ENCODE peak calls at places on chromosomes 13 and 19, in seven cellular contexts. One of them, this sample, is unnamed.

GRCh38 chr13:44140146-44140545 is 233.5 kb upstream of the SERP2 start:
- DNase-seq in NCI-H1105 treated with DMSO at 0.1 percent for 48 hours: peak; percentile 76
- DNase-seq in thoracic aorta: no peak
- DNase-seq in stomach: peak; percentile 62
- DNase-seq in non-pigmented ciliary epithelial cell: no peak
- DNase-seq in HCT116: no peak
- DNase-seq in endothelial cell of umbilical vein: no peak
- DNase-seq in this sample: no peak

GRCh38 chr13:20997301-20998061 is 63.9 kb downstream of the LATS2 start:
- DNase-seq in stomach: no peak
- DNase-seq in non-pigmented ciliary epithelial cell: peak; percentile 80
- DNase-seq in NCI-H1105 treated with DMSO at 0.1 percent for 48 hours: no peak
- DNase-seq in HCT116: no peak
- DNase-seq in endothelial cell of umbilical vein: peak; percentile 65
- DNase-seq in thoracic aorta: no peak
- DNase-seq in this sample: no peak

GRCh38 chr13:43895940-43896339 is 16.2 kb downstream of the LACC1 start:
- DNase-seq in endothelial cell of umbilical vein: no peak
- DNase-seq in non-pigmented ciliary epithelial cell: no peak
- DNase-seq in thoracic aorta: no peak
- DNase-seq in NCI-H1105 treated with DMSO at 0.1 percent for 48 hours: no peak
- DNase-seq in HCT116: no peak
- DNase-seq in stomach: no peak
- DNase-seq in this sample: no peak

GRCh38 chr13:78806457-78806856 is 147.5 kb upstream of the OBI1 start:
- DNase-seq in endothelial cell of umbilical vein: peak; percentile 11
- DNase-seq in HCT116: no peak
- DNase-seq in NCI-H1105 treated with DMSO at 0.1 percent for 48 hours: no peak
- DNase-seq in thoracic aorta: no peak
- DNase-seq in stomach: no peak
- DNase-seq in non-pigmented ciliary epithelial cell: no peak
- DNase-seq in this sample: no peak

GRCh38 chr19:6536138-6536671 is 5.4 kb downstream of the TNFSF9 start:
- DNase-seq in non-pigmented ciliary epithelial cell: no peak
- DNase-seq in stomach: peak; percentile 50
- DNase-seq in endothelial cell of umbilical vein: peak; percentile 44
- DNase-seq in HCT116: peak; percentile 91
- DNase-seq in NCI-H1105 treated with DMSO at 0.1 percent for 48 hours: no peak
- DNase-seq in thoracic aorta: no peak
- DNase-seq in this sample: peak; percentile 76

GRCh38 chr13:98260357-98261164 is 83.5 kb upstream of the RNF113B start:
- DNase-seq in non-pigmented ciliary epithelial cell: no peak
- DNase-seq in NCI-H1105 treated with DMSO at 0.1 percent for 48 hours: no peak
- DNase-seq in thoracic aorta: no peak
- DNase-seq in stomach: no peak
- DNase-seq in HCT116: no peak
- DNase-seq in endothelial cell of umbilical vein: no peak
- DNase-seq in this sample: no peak

GRCh38 chr19:52992109-52993004 is 21.4 kb upstream of the ERVV-1 start:
- DNase-seq in thoracic aorta: no peak
- DNase-seq in HCT116: no peak
- DNase-seq in stomach: peak; percentile 27
- DNase-seq in non-pigmented ciliary epithelial cell: no peak
- DNase-seq in endothelial cell of umbilical vein: peak; percentile 41
- DNase-seq in NCI-H1105 treated with DMSO at 0.1 percent for 48 hours: no peak
- DNase-seq in this sample: no peak

GRCh38 chr19:17394891-17395415 is 957 bp upstream of the CCDC194 start:
- DNase-seq in thoracic aorta: no peak
- DNase-seq in NCI-H1105 treated with DMSO at 0.1 percent for 48 hours: no peak
- DNase-seq in non-pigmented ciliary epithelial cell: no peak
- DNase-seq in HCT116: peak; percentile 71
- DNase-seq in stomach: peak; percentile 58
- DNase-seq in endothelial cell of umbilical vein: peak; percentile 55
- DNase-seq in this sample: no peak

GRCh38 chr13:51821666-51822065 is 17.7 kb upstream of the DHRS12 start:
- DNase-seq in stomach: no peak
- DNase-seq in endothelial cell of umbilical vein: no peak
- DNase-seq in HCT116: no peak
- DNase-seq in thoracic aorta: no peak
- DNase-seq in non-pigmented ciliary epithelial cell: no peak
- DNase-seq in NCI-H1105 treated with DMSO at 0.1 percent for 48 hours: no peak
- DNase-seq in this sample: peak; percentile 33

GRCh38 chr13:61136515-61136914 is 279.1 kb downstream of the PCDH20 start:
- DNase-seq in HCT116: no peak
- DNase-seq in stomach: no peak
- DNase-seq in thoracic aorta: no peak
- DNase-seq in endothelial cell of umbilical vein: no peak
- DNase-seq in NCI-H1105 treated with DMSO at 0.1 percent for 48 hours: no peak
- DNase-seq in non-pigmented ciliary epithelial cell: no peak
- DNase-seq in this sample: no peak

GRCh38 chr13:106963151-106963550 is 395.2 kb upstream of the ARGLU1 start:
- DNase-seq in thoracic aorta: no peak
- DNase-seq in NCI-H1105 treated with DMSO at 0.1 percent for 48 hours: no peak
- DNase-seq in endothelial cell of umbilical vein: no peak
- DNase-seq in non-pigmented ciliary epithelial cell: no peak
- DNase-seq in stomach: no peak
- DNase-seq in HCT116: no peak
- DNase-seq in this sample: no peak

GRCh38 chr19:35213678-35214632 is 14.6 kb downstream of the FAM187B start:
- DNase-seq in thoracic aorta: peak; percentile 31
- DNase-seq in HCT116: peak; percentile 87
- DNase-seq in NCI-H1105 treated with DMSO at 0.1 percent for 48 hours: peak; percentile 98
- DNase-seq in endothelial cell of umbilical vein: peak; percentile 96
- DNase-seq in stomach: peak; percentile 80
- DNase-seq in non-pigmented ciliary epithelial cell: peak; percentile 35
- DNase-seq in this sample: peak; percentile 59

GRCh38 chr19:6822311-6822670 is 49.8 kb downstream of the VAV1 start:
- DNase-seq in stomach: no peak
- DNase-seq in NCI-H1105 treated with DMSO at 0.1 percent for 48 hours: peak; percentile 67
- DNase-seq in HCT116: no peak
- DNase-seq in endothelial cell of umbilical vein: no peak
- DNase-seq in thoracic aorta: no peak
- DNase-seq in non-pigmented ciliary epithelial cell: no peak
- DNase-seq in this sample: no peak

GRCh38 chr19:35559781-35560180 is 3.7 kb downstream of the ATP4A start:
- DNase-seq in endothelial cell of umbilical vein: no peak
- DNase-seq in HCT116: no peak
- DNase-seq in thoracic aorta: no peak
- DNase-seq in non-pigmented ciliary epithelial cell: no peak
- DNase-seq in NCI-H1105 treated with DMSO at 0.1 percent for 48 hours: no peak
- DNase-seq in stomach: no peak
- DNase-seq in this sample: no peak

GRCh38 chr13:101298517-101298916 is 117.8 kb downstream of the NALCN start:
- DNase-seq in HCT116: no peak
- DNase-seq in endothelial cell of umbilical vein: no peak
- DNase-seq in non-pigmented ciliary epithelial cell: no peak
- DNase-seq in NCI-H1105 treated with DMSO at 0.1 percent for 48 hours: no peak
- DNase-seq in thoracic aorta: no peak
- DNase-seq in stomach: no peak
- DNase-seq in this sample: no peak

GRCh38 chr13:74187564-74187963 is 53.4 kb upstream of the KLF12 start:
- DNase-seq in HCT116: no peak
- DNase-seq in endothelial cell of umbilical vein: peak; percentile 30
- DNase-seq in non-pigmented ciliary epithelial cell: no peak
- DNase-seq in thoracic aorta: no peak
- DNase-seq in stomach: no peak
- DNase-seq in NCI-H1105 treated with DMSO at 0.1 percent for 48 hours: no peak
- DNase-seq in this sample: no peak

GRCh38 chr19:34482380-34483250 is 1.1 kb downstream of the WTIP start:
- DNase-seq in NCI-H1105 treated with DMSO at 0.1 percent for 48 hours: no peak
- DNase-seq in non-pigmented ciliary epithelial cell: no peak
- DNase-seq in thoracic aorta: no peak
- DNase-seq in endothelial cell of umbilical vein: peak; percentile 30
- DNase-seq in stomach: no peak
- DNase-seq in HCT116: no peak
- DNase-seq in this sample: no peak

GRCh38 chr19:722553-723101 is 13.9 kb downstream of the PALM start:
- DNase-seq in HCT116: no peak
- DNase-seq in thoracic aorta: no peak
- DNase-seq in stomach: no peak
- DNase-seq in non-pigmented ciliary epithelial cell: no peak
- DNase-seq in endothelial cell of umbilical vein: no peak
- DNase-seq in NCI-H1105 treated with DMSO at 0.1 percent for 48 hours: no peak
- DNase-seq in this sample: no peak

GRCh38 chr13:110377178-110378175 is 70.4 kb downstream of the COL4A2 start:
- DNase-seq in thoracic aorta: no peak
- DNase-seq in non-pigmented ciliary epithelial cell: no peak
- DNase-seq in HCT116: no peak
- DNase-seq in NCI-H1105 treated with DMSO at 0.1 percent for 48 hours: no peak
- DNase-seq in stomach: no peak
- DNase-seq in endothelial cell of umbilical vein: no peak
- DNase-seq in this sample: no peak

GRCh38 chr19:3573858-3574637 is 1.3 kb downstream of the HMG20B start:
- DNase-seq in non-pigmented ciliary epithelial cell: peak; percentile 67
- DNase-seq in HCT116: peak; percentile 97
- DNase-seq in NCI-H1105 treated with DMSO at 0.1 percent for 48 hours: peak; percentile 25
- DNase-seq in thoracic aorta: peak; percentile 68
- DNase-seq in stomach: peak; percentile 96
- DNase-seq in endothelial cell of umbilical vein: peak; percentile 98
- DNase-seq in this sample: peak; percentile 81

GRCh38 chr13:48110930-48111721 is 16.2 kb upstream of the MED4 start:
- DNase-seq in non-pigmented ciliary epithelial cell: no peak
- DNase-seq in HCT116: no peak
- DNase-seq in stomach: no peak
- DNase-seq in NCI-H1105 treated with DMSO at 0.1 percent for 48 hours: no peak
- DNase-seq in endothelial cell of umbilical vein: peak; percentile 56
- DNase-seq in thoracic aorta: no peak
- DNase-seq in this sample: peak; percentile 84

GRCh38 chr13:84413016-84413415 is 530.7 kb upstream of the SLITRK1 start:
- DNase-seq in HCT116: no peak
- DNase-seq in endothelial cell of umbilical vein: no peak
- DNase-seq in NCI-H1105 treated with DMSO at 0.1 percent for 48 hours: no peak
- DNase-seq in thoracic aorta: no peak
- DNase-seq in non-pigmented ciliary epithelial cell: no peak
- DNase-seq in stomach: no peak
- DNase-seq in this sample: no peak

GRCh38 chr13:30020726-30021312 is 170.4 kb upstream of the UBL3 start:
- DNase-seq in HCT116: no peak
- DNase-seq in non-pigmented ciliary epithelial cell: no peak
- DNase-seq in stomach: no peak
- DNase-seq in thoracic aorta: no peak
- DNase-seq in NCI-H1105 treated with DMSO at 0.1 percent for 48 hours: no peak
- DNase-seq in endothelial cell of umbilical vein: no peak
- DNase-seq in this sample: no peak

GRCh38 chr13:73138276-73138950 is 79.6 kb downstream of the KLF5 start:
- DNase-seq in NCI-H1105 treated with DMSO at 0.1 percent for 48 hours: no peak
- DNase-seq in HCT116: no peak
- DNase-seq in stomach: peak; percentile 69
- DNase-seq in non-pigmented ciliary epithelial cell: no peak
- DNase-seq in endothelial cell of umbilical vein: no peak
- DNase-seq in thoracic aorta: no peak
- DNase-seq in this sample: no peak

GRCh38 chr13:32695602-32696250 is 109.5 kb downstream of the PDS5B start:
- DNase-seq in NCI-H1105 treated with DMSO at 0.1 percent for 48 hours: no peak
- DNase-seq in HCT116: no peak
- DNase-seq in thoracic aorta: no peak
- DNase-seq in non-pigmented ciliary epithelial cell: no peak
- DNase-seq in stomach: no peak
- DNase-seq in endothelial cell of umbilical vein: no peak
- DNase-seq in this sample: no peak

GRCh38 chr19:32566246-32566830 is 14.7 kb upstream of the PDCD5 start:
- DNase-seq in NCI-H1105 treated with DMSO at 0.1 percent for 48 hours: no peak
- DNase-seq in non-pigmented ciliary epithelial cell: no peak
- DNase-seq in thoracic aorta: no peak
- DNase-seq in stomach: no peak
- DNase-seq in endothelial cell of umbilical vein: no peak
- DNase-seq in HCT116: no peak
- DNase-seq in this sample: no peak

GRCh38 chr13:44498969-44499368 is 77.2 kb downstream of the TSC22D1 start:
- DNase-seq in stomach: no peak
- DNase-seq in non-pigmented ciliary epithelial cell: no peak
- DNase-seq in HCT116: no peak
- DNase-seq in thoracic aorta: no peak
- DNase-seq in endothelial cell of umbilical vein: no peak
- DNase-seq in NCI-H1105 treated with DMSO at 0.1 percent for 48 hours: no peak
- DNase-seq in this sample: no peak

GRCh38 chr19:15062036-15062435 is 12.8 kb downstream of the CASP14 start:
- DNase-seq in non-pigmented ciliary epithelial cell: no peak
- DNase-seq in NCI-H1105 treated with DMSO at 0.1 percent for 48 hours: no peak
- DNase-seq in thoracic aorta: no peak
- DNase-seq in stomach: no peak
- DNase-seq in endothelial cell of umbilical vein: no peak
- DNase-seq in HCT116: no peak
- DNase-seq in this sample: no peak

GRCh38 chr19:45952691-45953505 is 20.8 kb downstream of the NOVA2 start:
- DNase-seq in endothelial cell of umbilical vein: no peak
- DNase-seq in HCT116: no peak
- DNase-seq in thoracic aorta: no peak
- DNase-seq in NCI-H1105 treated with DMSO at 0.1 percent for 48 hours: no peak
- DNase-seq in stomach: peak; percentile 35
- DNase-seq in non-pigmented ciliary epithelial cell: no peak
- DNase-seq in this sample: no peak

GRCh38 chr19:7083076-7083956 is 13.8 kb downstream of the ZNF557 start:
- DNase-seq in endothelial cell of umbilical vein: peak; percentile 16
- DNase-seq in thoracic aorta: no peak
- DNase-seq in NCI-H1105 treated with DMSO at 0.1 percent for 48 hours: no peak
- DNase-seq in non-pigmented ciliary epithelial cell: no peak
- DNase-seq in HCT116: no peak
- DNase-seq in stomach: no peak
- DNase-seq in this sample: no peak

GRCh38 chr13:25109341-25109740 is 13.4 kb downstream of the PABPC3 start:
- DNase-seq in non-pigmented ciliary epithelial cell: no peak
- DNase-seq in endothelial cell of umbilical vein: no peak
- DNase-seq in NCI-H1105 treated with DMSO at 0.1 percent for 48 hours: no peak
- DNase-seq in thoracic aorta: no peak
- DNase-seq in stomach: no peak
- DNase-seq in HCT116: no peak
- DNase-seq in this sample: no peak

GRCh38 chr19:17762505-17763229 is 11.4 kb downstream of the FCHO1 start:
- DNase-seq in thoracic aorta: no peak
- DNase-seq in non-pigmented ciliary epithelial cell: no peak
- DNase-seq in endothelial cell of umbilical vein: peak; percentile 39
- DNase-seq in stomach: no peak
- DNase-seq in HCT116: no peak
- DNase-seq in NCI-H1105 treated with DMSO at 0.1 percent for 48 hours: no peak
- DNase-seq in this sample: peak; percentile 70

GRCh38 chr13:52852444-52852843 is 4.0 kb upstream of the PCDH8 start:
- DNase-seq in stomach: no peak
- DNase-seq in endothelial cell of umbilical vein: no peak
- DNase-seq in NCI-H1105 treated with DMSO at 0.1 percent for 48 hours: peak; percentile 77
- DNase-seq in HCT116: no peak
- DNase-seq in thoracic aorta: no peak
- DNase-seq in non-pigmented ciliary epithelial cell: no peak
- DNase-seq in this sample: no peak

GRCh38 chr13:23558675-23559536 is 11.3 kb upstream of the TNFRSF19 start:
- DNase-seq in NCI-H1105 treated with DMSO at 0.1 percent for 48 hours: peak; percentile 58
- DNase-seq in stomach: peak; percentile 38
- DNase-seq in endothelial cell of umbilical vein: peak; percentile 69
- DNase-seq in non-pigmented ciliary epithelial cell: peak; percentile 63
- DNase-seq in thoracic aorta: no peak
- DNase-seq in HCT116: peak; percentile 10
- DNase-seq in this sample: peak; percentile 41

GRCh38 chr19:53904909-53905308 is 4.2 kb upstream of the CACNG7 start:
- DNase-seq in HCT116: no peak
- DNase-seq in endothelial cell of umbilical vein: no peak
- DNase-seq in stomach: no peak
- DNase-seq in thoracic aorta: no peak
- DNase-seq in non-pigmented ciliary epithelial cell: no peak
- DNase-seq in NCI-H1105 treated with DMSO at 0.1 percent for 48 hours: no peak
- DNase-seq in this sample: no peak

GRCh38 chr13:110499621-110500281 is 61.8 kb downstream of the RAB20 start:
- DNase-seq in non-pigmented ciliary epithelial cell: peak; percentile 60
- DNase-seq in thoracic aorta: no peak
- DNase-seq in HCT116: no peak
- DNase-seq in NCI-H1105 treated with DMSO at 0.1 percent for 48 hours: peak; percentile 98
- DNase-seq in stomach: no peak
- DNase-seq in endothelial cell of umbilical vein: no peak
- DNase-seq in this sample: no peak

GRCh38 chr13:74158028-74158427 is 23.8 kb upstream of the KLF12 start:
- DNase-seq in endothelial cell of umbilical vein: no peak
- DNase-seq in HCT116: no peak
- DNase-seq in NCI-H1105 treated with DMSO at 0.1 percent for 48 hours: no peak
- DNase-seq in stomach: no peak
- DNase-seq in thoracic aorta: no peak
- DNase-seq in non-pigmented ciliary epithelial cell: no peak
- DNase-seq in this sample: no peak

GRCh38 chr19:33458807-33459206 is 62.8 kb downstream of the PEPD start:
- DNase-seq in stomach: no peak
- DNase-seq in NCI-H1105 treated with DMSO at 0.1 percent for 48 hours: no peak
- DNase-seq in HCT116: no peak
- DNase-seq in endothelial cell of umbilical vein: no peak
- DNase-seq in thoracic aorta: no peak
- DNase-seq in non-pigmented ciliary epithelial cell: no peak
- DNase-seq in this sample: no peak